ENCODE peak calls at places on chromosomes 13 and 19, in eight cellular contexts. D is mesenchymal stem cell, E is mesendoderm, L is kidney, A is fibroblast of lung, Y is PC-3, S is neuronal stem cell, P is HCT116. B is an unnamed sample.

GRCh38 chr19:41990615-41991014 is 3.4 kb downstream of the ATP1A3 start:
- DNase-seq in D (no peak), E (no peak), L (no peak), A (no peak), Y (no peak), S (no peak), P (no peak), B (no peak)

GRCh38 chr19:9498183-9498902 is at the start of gene ZNF560:
- DNase-seq in D (no peak), E (no peak), L (no peak), A (peak), Y (no peak), S (no peak), P (no peak), B (no peak)

GRCh38 chr19:45275370-45275971 is 24.4 kb downstream of the MARK4 start:
- DNase-seq in D (no peak), E (no peak), L (no peak), A (peak), Y (no peak), S (no peak), P (no peak), B (no peak)

GRCh38 chr13:21850013-21851006 is 179.4 kb downstream of the FGF9 start:
- DNase-seq in D (no peak), E (no peak), L (no peak), A (peak), Y (no peak), S (no peak), P (no peak), B (no peak)

GRCh38 chr13:95113601-95114000 is 187.7 kb downstream of the ABCC4 start:
- DNase-seq in D (no peak), E (peak), L (no peak), A (no peak), Y (no peak), S (peak), P (no peak), B (no peak)

GRCh38 chr13:51825681-51826254 is 19.2 kb downstream of the TMEM272 start:
- DNase-seq in D (no peak), E (no peak), L (no peak), A (no peak), Y (no peak), S (no peak), P (no peak), B (no peak)

GRCh38 chr13:44054525-44054924 is 174.8 kb downstream of the LACC1 start:
- DNase-seq in D (no peak), E (no peak), L (no peak), A (no peak), Y (no peak), S (no peak), P (no peak), B (no peak)

GRCh38 chr13:112756967-112757758 is 67.3 kb downstream of the ATP11A start:
- DNase-seq in D (no peak), E (no peak), L (peak), A (no peak), Y (no peak), S (peak), P (no peak), B (no peak)

GRCh38 chr19:45496349-45496953 is 396 bp downstream of the RTN2 start:
- DNase-seq in D (peak), E (peak), L (peak), A (no peak), Y (peak), S (peak), P (no peak), B (peak)

GRCh38 chr13:47719164-47719563 is 281.9 kb downstream of the SUCLA2 start:
- DNase-seq in D (no peak), E (no peak), L (no peak), A (no peak), Y (no peak), S (no peak), P (no peak), B (no peak)

GRCh38 chr13:56424246-56424645 is 716.5 kb upstream of the PRR20A start:
- DNase-seq in D (peak), E (no peak), L (no peak), A (no peak), Y (no peak), S (no peak), P (no peak), B (no peak)

GRCh38 chr13:101339202-101339601 is 77.1 kb downstream of the NALCN start:
- DNase-seq in D (no peak), E (no peak), L (no peak), A (no peak), Y (no peak), S (no peak), P (no peak), B (no peak)

GRCh38 chr13:101346161-101346560 is 70.1 kb downstream of the NALCN start:
- DNase-seq in D (no peak), E (no peak), L (no peak), A (no peak), Y (no peak), S (no peak), P (no peak), B (no peak)

GRCh38 chr13:101346942-101347728 is 69.2 kb downstream of the NALCN start:
- DNase-seq in D (peak), E (no peak), L (no peak), A (peak), Y (no peak), S (no peak), P (no peak), B (peak)

GRCh38 chr13:101343128-101343787 is 73.0 kb downstream of the NALCN start:
- DNase-seq in D (no peak), E (peak), L (no peak), A (peak), Y (no peak), S (no peak), P (no peak), B (peak)

GRCh38 chr13:101341464-101341863 is 74.8 kb downstream of the NALCN start:
- DNase-seq in D (no peak), E (no peak), L (no peak), A (no peak), Y (peak), S (no peak), P (no peak), B (peak)
- H3K9ac ChIP-seq in D (no peak), E (no peak), L (no peak), A (no peak), Y (no peak), S (no peak), P (no peak), B (no peak)

DNA sequence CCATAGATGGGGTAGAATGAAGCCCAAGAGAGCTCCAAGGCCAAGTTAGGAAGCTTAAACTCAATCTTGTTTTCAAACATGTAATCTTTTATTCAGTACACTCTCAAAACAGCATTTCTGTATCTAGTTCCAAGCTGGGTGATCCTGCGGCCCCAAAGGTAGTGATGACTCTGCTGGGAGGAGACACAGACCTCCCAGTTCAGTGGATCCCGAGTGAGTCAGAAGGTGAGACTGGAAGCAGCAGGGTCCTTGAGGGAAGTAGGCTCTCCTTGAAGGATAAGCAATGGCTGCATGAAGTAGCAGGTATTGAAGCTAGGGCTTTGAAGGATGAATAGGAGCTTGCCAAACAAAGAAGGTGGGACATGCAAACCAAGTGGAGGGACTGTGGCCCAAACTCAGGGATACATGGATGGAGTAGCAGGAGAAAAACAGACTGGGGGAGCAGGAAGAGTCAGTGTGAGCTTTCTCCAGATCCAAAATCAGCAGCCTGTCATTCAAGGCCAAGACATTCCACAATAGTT is 9.6 kb downstream of the TINCR start:
- DNase-seq in D (no peak), E (no peak), L (no peak), A (no peak), Y (no peak), S (no peak), P (no peak), B (no peak)
- H3K9ac ChIP-seq in D (no peak), E (no peak), L (no peak), A (no peak), Y (no peak), S (no peak), P (no peak), B (no peak)

GRCh38 chr19:19260842-19261241 is 12.3 kb downstream of the TM6SF2 start:
- DNase-seq in D (no peak), E (no peak), L (no peak), A (no peak), Y (no peak), S (no peak), P (no peak), B (no peak)

GRCh38 chr19:19262190-19263057 is 10.7 kb downstream of the TM6SF2 start:
- DNase-seq in D (no peak), E (peak), L (no peak), A (no peak), Y (no peak), S (no peak), P (no peak), B (no peak)

GRCh38 chr19:19267305-19267704 is 5.8 kb downstream of the TM6SF2 start:
- DNase-seq in D (no peak), E (no peak), L (no peak), A (no peak), Y (no peak), S (no peak), P (no peak), B (no peak)

GRCh38 chr19:19261350-19262189 is 11.5 kb downstream of the TM6SF2 start:
- DNase-seq in D (no peak), E (peak), L (no peak), A (no peak), Y (no peak), S (peak), P (no peak), B (peak)

DNA sequence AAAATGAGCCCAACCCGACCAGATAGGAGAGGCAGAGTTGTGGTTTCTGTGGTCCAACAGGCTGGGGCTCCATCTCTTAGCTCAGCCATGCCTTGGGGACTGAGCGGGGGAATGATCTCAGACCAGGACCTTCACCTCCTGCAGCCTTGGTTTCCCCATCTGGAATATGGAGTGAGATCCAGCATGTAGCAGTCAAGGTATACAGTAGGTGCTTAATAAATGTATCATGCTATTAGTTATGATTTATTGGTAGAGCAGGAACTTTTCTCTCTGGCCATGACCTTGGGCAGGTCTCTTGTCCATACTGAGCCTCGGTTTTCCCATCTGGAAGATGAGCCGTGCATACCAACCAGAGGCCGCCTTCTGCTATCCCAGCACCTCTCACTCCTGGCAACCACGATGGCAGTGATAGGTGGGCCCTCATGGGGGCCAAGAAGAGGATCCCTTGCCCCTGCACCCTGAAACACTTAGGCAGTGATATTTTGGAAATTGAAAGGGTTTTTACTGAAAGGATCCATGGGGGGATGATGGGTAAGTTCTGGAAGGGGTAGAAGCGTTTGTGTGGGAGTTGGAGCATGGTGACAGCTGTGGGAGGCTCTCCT is 9.1 kb downstream of the TM6SF2 start:
- DNase-seq in D (no peak), E (no peak), L (no peak), A (no peak), Y (no peak), S (no peak), P (no peak), B (no peak)
- H3K9ac ChIP-seq in D (no peak), E (no peak), L (no peak), A (no peak), Y (no peak), S (no peak), P (no peak), B (no peak)

GRCh38 chr13:79870123-79870522 is 389.2 kb downstream of the NDFIP2 start:
- DNase-seq in D (peak), E (peak), L (no peak), A (peak), Y (no peak), S (no peak), P (no peak), B (no peak)
- H3K9ac ChIP-seq in D (peak), E (no peak), L (no peak), A (no peak), Y (no peak), S (no peak), P (no peak), B (no peak)

GRCh38 chr19:48629599-48630288 is 7.4 kb downstream of the DBP start:
- DNase-seq in D (peak), E (peak), L (peak), A (peak), Y (no peak), S (peak), P (peak), B (no peak)
- H3K9ac ChIP-seq in D (no peak), E (peak), L (no peak), A (no peak), Y (no peak), S (peak), P (peak), B (no peak)

DNA sequence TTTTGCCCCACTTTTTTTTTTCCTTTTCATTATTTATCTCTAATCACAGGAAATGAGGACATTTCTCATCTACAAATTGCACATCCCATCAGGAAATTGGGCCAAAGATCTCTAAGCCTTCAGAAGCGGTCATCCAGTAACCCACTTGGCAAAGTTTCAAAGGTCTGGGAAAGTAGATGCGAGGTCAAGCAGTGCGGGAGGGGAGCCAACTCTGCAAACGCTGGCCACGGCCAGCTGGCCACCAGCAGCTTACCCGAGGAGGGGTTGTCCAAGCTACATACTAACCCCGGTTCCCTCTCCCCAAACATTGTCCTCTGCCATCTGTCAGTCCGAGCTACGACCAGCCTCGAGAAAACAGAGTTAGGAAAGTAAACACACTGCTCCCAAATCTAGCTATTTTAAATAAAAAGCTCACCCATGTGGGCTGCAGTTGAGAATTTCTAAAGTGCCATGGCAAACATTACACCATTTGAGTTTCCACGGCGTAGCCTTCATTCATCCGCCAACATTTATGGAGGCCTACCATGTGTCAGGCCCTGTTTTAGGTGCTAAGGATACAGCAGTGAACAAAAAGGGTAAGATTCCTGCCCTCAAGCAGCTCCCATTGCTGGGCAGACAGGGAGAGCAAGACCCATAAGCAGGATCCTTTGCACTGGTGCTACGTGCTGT is 11.5 kb downstream of the FFAR2 start:
- DNase-seq in D (peak), E (no peak), L (peak), A (peak), Y (no peak), S (no peak), P (no peak), B (no peak)
- H3K9ac ChIP-seq in D (no peak), E (no peak), L (no peak), A (no peak), Y (no peak), S (no peak), P (no peak), B (peak)

B was measured in adipocyte.